ENCODE peak calls at places on chromosomes 7 and 10, in eight cellular contexts. T is fibroblast of lung, S is heart right ventricle, Q is cardiac muscle cell, C is ovary, H is neural progenitor cell, D is astrocyte, U is mammary epithelial cell. Y is an unnamed sample.

GRCh38 chr10:10785627-10786333 is 231.9 kb upstream of the CELF2 start:
- DNase-seq in U (peak; percentile 27), T (peak; percentile 73), C (no peak), D (peak; percentile 67), Q (no peak), S (no peak), H (no peak), Y (peak; percentile 32)

GRCh38 chr7:22176791-22177412 is 180.1 kb downstream of the RAPGEF5 start:
- DNase-seq in H (no peak), Q (no peak), T (no peak), C (no peak), S (no peak), D (no peak), U (peak; percentile 60), Y (no peak)

GRCh38 chr7:102286237-102287081 is at the start of gene SH2B2:
- DNase-seq in D (peak; percentile 17), S (peak; percentile 73), U (peak; percentile 32), H (peak; percentile 87), Q (peak; percentile 79), C (peak; percentile 75), T (peak; percentile 43), Y (peak; percentile 27)

GRCh38 chr7:15889501-15889900 is 203.0 kb upstream of the MEOX2 start:
- DNase-seq in S (peak; percentile 23), T (no peak), U (no peak), C (no peak), H (peak; percentile 41), D (no peak), Q (no peak), Y (peak; percentile 5)

GRCh38 chr10:21494221-21495001 is 31.1 kb downstream of the SKIDA1 start:
- DNase-seq in U (no peak), Q (peak; percentile 66), H (peak; percentile 67), S (no peak), C (peak; percentile 48), T (peak; percentile 39), D (no peak), Y (no peak)

GRCh38 chr10:370222-370825 is 235.1 kb downstream of the ZMYND11 start:
- DNase-seq in Q (no peak), T (peak; percentile 79), S (no peak), C (no peak), D (peak; percentile 74), H (no peak), U (no peak), Y (no peak)

GRCh38 chr7:98459529-98459928 is 58.6 kb upstream of the BAIAP2L1 start:
- DNase-seq in U (no peak), C (no peak), H (no peak), Q (no peak), S (no peak), T (no peak), D (no peak), Y (no peak)

GRCh38 chr7:73894851-73895441 is 34.0 kb downstream of the TMEM270 start:
- DNase-seq in D (peak; percentile 95), C (no peak), H (no peak), T (peak; percentile 98), Q (no peak), U (peak; percentile 51), S (peak; percentile 71), Y (peak; percentile 89)

GRCh38 chr7:862157-862556 is 14.2 kb upstream of the GET4 start:
- DNase-seq in Q (no peak), T (no peak), U (no peak), D (no peak), S (no peak), C (no peak), H (no peak), Y (no peak)

GRCh38 chr10:583433-583832 is 106.0 kb downstream of the DIP2C start:
- DNase-seq in D (no peak), C (no peak), T (no peak), Q (no peak), U (no peak), S (no peak), H (no peak), Y (no peak)

GRCh38 chr10:80894339-80894791 is 356.7 kb downstream of the SH2D4B start:
- DNase-seq in Q (no peak), H (no peak), C (no peak), D (no peak), S (no peak), T (no peak), U (no peak), Y (no peak)

GRCh38 chr7:128409435-128410091 is at the start of gene IMPDH1:
- DNase-seq in D (no peak), H (peak; percentile 93), C (peak; percentile 94), U (peak; percentile 80), S (peak; percentile 89), Q (peak; percentile 86), T (no peak), Y (peak; percentile 51)

GRCh38 chr10:51445587-51445986 is 253.8 kb downstream of the CSTF2T start:
- DNase-seq in D (no peak), H (no peak), T (no peak), Q (no peak), S (no peak), U (no peak), C (no peak), Y (no peak)

GRCh38 chr7:104397442-104397841 is 69.0 kb downstream of the LHFPL3 start:
- DNase-seq in C (no peak), T (no peak), U (no peak), D (no peak), H (no peak), Q (no peak), S (no peak), Y (no peak)

GRCh38 chr10:83760142-83760541 is 379.2 kb upstream of the GHITM start:
- DNase-seq in D (no peak), S (no peak), U (no peak), H (no peak), T (no peak), Q (no peak), C (no peak), Y (no peak)

GRCh38 chr10:11011966-11012365 is 5.7 kb upstream of the CELF2 start:
- DNase-seq in Q (no peak), D (no peak), C (no peak), H (no peak), U (no peak), S (no peak), T (no peak), Y (no peak)

GRCh38 chr7:99137418-99138180 is 6.3 kb downstream of the SMURF1 start:
- DNase-seq in H (peak; percentile 90), T (peak; percentile 93), D (peak; percentile 90), S (no peak), C (no peak), U (peak; percentile 51), Q (peak; percentile 78), Y (peak; percentile 81)

GRCh38 chr7:150879345-150879744 is 27.0 kb downstream of the AOC1 start:
- DNase-seq in C (no peak), S (no peak), H (no peak), D (peak; percentile 36), Q (no peak), U (peak; percentile 11), T (peak; percentile 56), Y (peak; percentile 15)

GRCh38 chr7:111014074-111014473 is 76.9 kb upstream of the LRRN3 start:
- DNase-seq in S (no peak), U (no peak), H (no peak), C (no peak), Q (no peak), T (no peak), D (no peak), Y (no peak)

DNA sequence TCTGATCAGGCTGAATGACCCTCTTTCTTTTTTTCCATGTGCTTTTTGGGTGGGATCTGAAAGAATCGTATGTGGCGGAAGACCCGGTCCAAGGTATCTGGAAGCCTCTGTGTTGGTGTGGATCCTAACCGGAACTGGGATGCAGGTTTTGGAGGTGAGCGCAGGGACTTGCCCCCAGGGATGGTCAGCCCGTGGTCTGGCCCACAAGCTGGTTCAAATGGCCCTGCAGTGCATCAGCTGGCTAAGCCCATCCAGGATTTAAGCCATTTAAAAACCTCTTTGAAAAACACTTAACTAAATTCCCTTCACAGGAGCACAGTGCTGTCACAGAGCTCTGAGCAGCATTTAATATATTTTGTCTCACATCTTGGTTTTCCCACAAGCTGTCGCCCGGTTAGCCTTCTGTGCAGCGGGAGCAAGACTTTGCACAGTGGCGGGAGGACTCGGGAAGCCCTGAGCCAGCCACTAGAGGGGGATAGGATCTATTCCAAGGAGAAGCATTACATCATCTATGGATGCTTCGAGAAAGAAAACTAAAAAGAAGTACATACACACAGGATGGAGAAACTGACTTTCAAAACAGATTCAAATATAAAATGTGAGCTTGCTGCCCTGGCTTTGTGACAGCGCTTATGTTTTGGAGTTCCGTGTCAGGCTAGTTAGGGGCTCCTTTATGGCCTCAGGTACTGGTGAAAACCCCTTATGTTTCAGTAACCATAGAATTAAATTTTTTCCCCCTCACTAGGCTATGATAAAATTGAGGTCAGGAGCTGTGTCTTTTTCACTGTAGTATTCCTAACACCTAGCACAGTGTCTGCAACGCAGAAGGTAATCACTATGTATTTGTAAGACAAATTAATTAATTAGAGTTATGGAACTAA is 11.3 kb downstream of the CPA2 start:
- DNase-seq in Q (peak; percentile 74), H (peak; percentile 74), D (peak; percentile 60), S (peak; percentile 65), T (peak; percentile 70), C (peak; percentile 38), U (no peak), Y (peak; percentile 59)
- TF ChIP-seq CTCF in Q (peak; percentile 76), H (peak; percentile 63), D (peak; percentile 43), S (peak; percentile 65), T (peak; percentile 61), C (peak; percentile 40), U (no peak), Y (peak; percentile 75)

DNA sequence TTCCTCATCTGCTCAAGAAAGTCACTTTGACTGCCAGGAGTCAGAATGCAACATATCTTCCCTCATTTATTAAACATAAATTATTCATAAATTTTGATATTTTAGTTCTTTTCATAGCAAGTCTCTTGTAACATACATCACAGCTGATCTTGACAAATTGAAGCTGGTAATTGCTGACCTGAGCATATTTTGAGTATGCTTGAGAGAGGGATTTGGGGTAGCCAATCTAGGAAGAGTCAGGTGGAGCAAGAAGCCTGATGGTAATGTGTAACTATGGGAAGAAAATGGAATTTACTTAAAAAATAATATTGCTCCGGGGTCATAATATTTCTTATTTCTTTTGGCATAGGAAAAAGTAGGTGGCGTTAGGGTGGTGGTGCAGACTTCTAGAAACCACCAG is 12.7 kb downstream of the CPED1 start:
- DNase-seq in T (no peak), D (no peak), C (no peak), U (no peak), S (no peak), H (no peak), Q (no peak), Y (no peak)
- H3K27ac ChIP-seq in T (no peak overlapping the region), D (no peak overlapping the region), C (peak overlapping the region; percentile 76), U (no peak overlapping the region), S (no peak overlapping the region), H (no peak overlapping the region), Q (no peak overlapping the region), Y (no peak overlapping the region)

DNA sequence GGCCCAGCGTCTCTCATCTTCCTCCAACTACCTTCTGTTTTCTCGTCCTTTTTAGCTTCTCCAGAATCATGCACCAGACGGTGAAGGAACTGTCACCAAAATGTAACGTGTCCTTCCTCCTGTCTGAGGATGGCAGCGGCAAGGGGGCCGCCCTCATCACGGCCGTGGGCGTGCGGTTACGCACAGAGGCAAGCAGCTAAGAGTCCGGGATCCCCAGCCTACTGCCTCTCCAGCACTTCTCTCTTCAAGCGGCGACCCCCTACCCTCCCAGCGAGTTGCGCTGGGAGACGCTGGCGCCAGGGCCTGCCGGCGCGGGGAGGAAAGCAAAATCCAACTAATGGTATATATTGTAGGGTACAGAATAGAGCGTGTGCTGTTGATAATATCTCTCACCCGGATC is 15.8 kb downstream of the TACR2 start:
- DNase-seq in S (no peak), T (no peak), Q (no peak), D (no peak), C (no peak), H (no peak), U (no peak), Y (no peak)
- TF ChIP-seq CTCF in S (no peak), T (no peak), Q (no peak), D (no peak), C (no peak), H (no peak), U (no peak), Y (no peak)

GRCh38 chr7:46143949-46144917 is 223.2 kb upstream of the IGFBP3 start:
- DNase-seq in C (no peak), D (no peak), S (no peak), T (no peak), U (no peak), Q (no peak), H (no peak), Y (no peak)
- H3K27ac ChIP-seq in C (no peak overlapping the region), D (peak overlapping the region; percentile 74), S (no peak overlapping the region), T (no peak overlapping the region), U (no peak overlapping the region), Q (peak overlapping the region; percentile 77), H (no peak overlapping the region), Y (peak overlapping the region; percentile 86)

Y was measured in brain microvascular endothelial cell.